ENCODE peak calls at places on chromosomes 4 and X, in eight cellular contexts. One of them, this sample, is unnamed.

GRCh38 chr4:151922811-151923210 is 162.0 kb upstream of the GATB start:
- DNase-seq in pancreas: no peak
- DNase-seq in psoas muscle: no peak
- DNase-seq in astrocyte: no peak
- DNase-seq in naive thymus-derived CD4-positive, alpha-beta T cell: no peak
- DNase-seq in RWPE2: no peak
- DNase-seq in gastrocnemius medialis: no peak
- DNase-seq in tibial artery: no peak
- DNase-seq in this sample: no peak

GRCh38 chr4:185987976-185988627 is 80.9 kb upstream of the TLR3 start:
- DNase-seq in naive thymus-derived CD4-positive, alpha-beta T cell: no peak
- DNase-seq in RWPE2: no peak
- DNase-seq in gastrocnemius medialis: no peak
- DNase-seq in psoas muscle: no peak
- DNase-seq in astrocyte: peak; percentile 12
- DNase-seq in pancreas: no peak
- DNase-seq in tibial artery: no peak
- DNase-seq in this sample: no peak

GRCh38 chr4:123466080-123466785 is 69.6 kb downstream of the SPRY1 start:
- DNase-seq in tibial artery: no peak
- DNase-seq in pancreas: no peak
- DNase-seq in astrocyte: no peak
- DNase-seq in gastrocnemius medialis: no peak
- DNase-seq in RWPE2: no peak
- DNase-seq in naive thymus-derived CD4-positive, alpha-beta T cell: no peak
- DNase-seq in psoas muscle: no peak
- DNase-seq in this sample: no peak

GRCh38 chr4:118350961-118351360 is 1.8 kb downstream of the PRSS12 start:
- DNase-seq in gastrocnemius medialis: no peak
- DNase-seq in pancreas: no peak
- DNase-seq in astrocyte: no peak
- DNase-seq in tibial artery: no peak
- DNase-seq in RWPE2: no peak
- DNase-seq in psoas muscle: no peak
- DNase-seq in naive thymus-derived CD4-positive, alpha-beta T cell: no peak
- DNase-seq in this sample: no peak

GRCh38 chrX:135484636-135485289 is 35.7 kb upstream of the INTS6L start:
- DNase-seq in pancreas: no peak
- DNase-seq in naive thymus-derived CD4-positive, alpha-beta T cell: peak; percentile 34
- DNase-seq in gastrocnemius medialis: no peak
- DNase-seq in astrocyte: peak; percentile 56
- DNase-seq in RWPE2: no peak
- DNase-seq in tibial artery: no peak
- DNase-seq in psoas muscle: no peak
- DNase-seq in this sample: no peak

GRCh38 chr4:109301691-109302365 is 630 bp downstream of the COL25A1 start:
- DNase-seq in naive thymus-derived CD4-positive, alpha-beta T cell: no peak
- DNase-seq in psoas muscle: no peak
- DNase-seq in gastrocnemius medialis: no peak
- DNase-seq in pancreas: no peak
- DNase-seq in tibial artery: no peak
- DNase-seq in RWPE2: no peak
- DNase-seq in astrocyte: no peak
- DNase-seq in this sample: no peak

GRCh38 chr4:105145059-105145912 is 1.4 kb upstream of the TET2 start:
- DNase-seq in astrocyte: no peak
- DNase-seq in naive thymus-derived CD4-positive, alpha-beta T cell: peak; percentile 16
- DNase-seq in tibial artery: no peak
- DNase-seq in psoas muscle: no peak
- DNase-seq in gastrocnemius medialis: no peak
- DNase-seq in RWPE2: no peak
- DNase-seq in pancreas: no peak
- DNase-seq in this sample: no peak

GRCh38 chr4:145882594-145882993 is 56.0 kb downstream of the ZNF827 start:
- DNase-seq in psoas muscle: no peak
- DNase-seq in RWPE2: no peak
- DNase-seq in tibial artery: no peak
- DNase-seq in naive thymus-derived CD4-positive, alpha-beta T cell: no peak
- DNase-seq in gastrocnemius medialis: peak; percentile 48
- DNase-seq in astrocyte: no peak
- DNase-seq in pancreas: no peak
- DNase-seq in this sample: no peak

GRCh38 chr4:46931981-46932380 is 22.9 kb upstream of the COX7B2 start:
- DNase-seq in naive thymus-derived CD4-positive, alpha-beta T cell: no peak
- DNase-seq in tibial artery: no peak
- DNase-seq in gastrocnemius medialis: no peak
- DNase-seq in astrocyte: peak; percentile 30
- DNase-seq in psoas muscle: no peak
- DNase-seq in pancreas: no peak
- DNase-seq in RWPE2: no peak
- DNase-seq in this sample: no peak

GRCh38 chr4:60579335-60579734 is 620.8 kb upstream of the ADGRL3 start:
- DNase-seq in gastrocnemius medialis: no peak
- DNase-seq in psoas muscle: no peak
- DNase-seq in naive thymus-derived CD4-positive, alpha-beta T cell: no peak
- DNase-seq in RWPE2: no peak
- DNase-seq in tibial artery: no peak
- DNase-seq in astrocyte: no peak
- DNase-seq in pancreas: no peak
- DNase-seq in this sample: no peak

GRCh38 chrX:104195489-104196084 is 29.3 kb downstream of the FAM199X start:
- DNase-seq in astrocyte: no peak
- DNase-seq in gastrocnemius medialis: no peak
- DNase-seq in naive thymus-derived CD4-positive, alpha-beta T cell: peak; percentile 34
- DNase-seq in pancreas: no peak
- DNase-seq in RWPE2: no peak
- DNase-seq in psoas muscle: no peak
- DNase-seq in tibial artery: no peak
- DNase-seq in this sample: no peak

GRCh38 chr4:121900132-121900983 is 30.1 kb upstream of the BBS7 start:
- DNase-seq in pancreas: no peak
- DNase-seq in naive thymus-derived CD4-positive, alpha-beta T cell: peak; percentile 53
- DNase-seq in psoas muscle: no peak
- DNase-seq in tibial artery: no peak
- DNase-seq in gastrocnemius medialis: no peak
- DNase-seq in RWPE2: no peak
- DNase-seq in astrocyte: peak; percentile 18
- DNase-seq in this sample: peak; percentile 49

GRCh38 chr4:16116019-16116418 is 32.2 kb upstream of the PROM1 start:
- DNase-seq in astrocyte: no peak
- DNase-seq in pancreas: no peak
- DNase-seq in psoas muscle: no peak
- DNase-seq in RWPE2: no peak
- DNase-seq in gastrocnemius medialis: no peak
- DNase-seq in naive thymus-derived CD4-positive, alpha-beta T cell: no peak
- DNase-seq in tibial artery: no peak
- DNase-seq in this sample: no peak
- H3K4me3 ChIP-seq in astrocyte: no peak overlapping the region
- H3K4me3 ChIP-seq in pancreas: no peak overlapping the region
- H3K4me3 ChIP-seq in psoas muscle: no peak overlapping the region
- H3K4me3 ChIP-seq in RWPE2: no peak overlapping the region
- H3K4me3 ChIP-seq in gastrocnemius medialis: no peak overlapping the region
- H3K4me3 ChIP-seq in naive thymus-derived CD4-positive, alpha-beta T cell: no peak overlapping the region
- H3K4me3 ChIP-seq in tibial artery: no peak overlapping the region
- H3K4me3 ChIP-seq in this sample: no peak overlapping the region

GRCh38 chr4:38011484-38012162 is 51.4 kb downstream of the PTTG2 start:
- DNase-seq in psoas muscle: no peak
- DNase-seq in gastrocnemius medialis: no peak
- DNase-seq in naive thymus-derived CD4-positive, alpha-beta T cell: no peak
- DNase-seq in astrocyte: no peak
- DNase-seq in pancreas: no peak
- DNase-seq in RWPE2: no peak
- DNase-seq in tibial artery: no peak
- DNase-seq in this sample: no peak
- H3K4me1 ChIP-seq in psoas muscle: peaks cover 27% of the 10 kb centered on the region
- H3K4me1 ChIP-seq in gastrocnemius medialis: peaks cover 41% of the 10 kb centered on the region
- H3K4me1 ChIP-seq in naive thymus-derived CD4-positive, alpha-beta T cell: no peaks in the 10 kb centered on the region
- H3K4me1 ChIP-seq in astrocyte: peaks cover 9% of the 10 kb centered on the region
- H3K4me1 ChIP-seq in pancreas: no peaks in the 10 kb centered on the region
- H3K4me1 ChIP-seq in RWPE2: no peaks in the 10 kb centered on the region
- H3K4me1 ChIP-seq in tibial artery: peaks cover 90% of the 10 kb centered on the region
- H3K4me1 ChIP-seq in this sample: no peaks in the 10 kb centered on the region

DNA sequence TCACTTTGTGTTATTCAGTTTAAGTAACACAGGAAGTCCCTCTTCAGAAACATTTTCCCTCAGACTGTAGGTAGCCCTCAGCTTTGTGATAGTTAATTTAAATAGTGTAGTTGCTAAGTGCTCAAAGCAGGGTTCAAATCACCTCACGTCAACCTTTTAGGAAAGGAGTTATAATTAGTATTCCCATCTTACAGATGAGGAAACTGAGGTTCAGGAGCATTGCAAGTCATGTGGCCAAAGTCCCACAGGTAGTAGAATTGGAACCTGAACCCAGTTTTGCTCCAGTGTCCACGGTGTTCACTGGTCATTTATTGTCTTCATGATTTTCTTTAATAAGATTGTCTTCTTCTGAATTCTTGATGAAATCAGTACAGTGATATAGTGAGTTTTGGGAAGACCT is 4.3 kb upstream of the DCHS2 start:
- DNase-seq in astrocyte: no peak
- DNase-seq in pancreas: no peak
- DNase-seq in gastrocnemius medialis: no peak
- DNase-seq in tibial artery: no peak
- DNase-seq in RWPE2: no peak
- DNase-seq in naive thymus-derived CD4-positive, alpha-beta T cell: no peak
- DNase-seq in psoas muscle: no peak
- DNase-seq in this sample: no peak
- H3K27me3 ChIP-seq in astrocyte: peaks cover 32% of the 10 kb centered on the region
- H3K27me3 ChIP-seq in pancreas: no peaks in the 10 kb centered on the region
- H3K27me3 ChIP-seq in gastrocnemius medialis: peaks cover 22% of the 10 kb centered on the region
- H3K27me3 ChIP-seq in tibial artery: peaks cover 41% of the 10 kb centered on the region
- H3K27me3 ChIP-seq in RWPE2: peaks cover 25% of the 10 kb centered on the region
- H3K27me3 ChIP-seq in naive thymus-derived CD4-positive, alpha-beta T cell: no peaks in the 10 kb centered on the region
- H3K27me3 ChIP-seq in psoas muscle: peaks cover 13% of the 10 kb centered on the region
- H3K27me3 ChIP-seq in this sample: peaks cover 6% of the 10 kb centered on the region

DNA sequence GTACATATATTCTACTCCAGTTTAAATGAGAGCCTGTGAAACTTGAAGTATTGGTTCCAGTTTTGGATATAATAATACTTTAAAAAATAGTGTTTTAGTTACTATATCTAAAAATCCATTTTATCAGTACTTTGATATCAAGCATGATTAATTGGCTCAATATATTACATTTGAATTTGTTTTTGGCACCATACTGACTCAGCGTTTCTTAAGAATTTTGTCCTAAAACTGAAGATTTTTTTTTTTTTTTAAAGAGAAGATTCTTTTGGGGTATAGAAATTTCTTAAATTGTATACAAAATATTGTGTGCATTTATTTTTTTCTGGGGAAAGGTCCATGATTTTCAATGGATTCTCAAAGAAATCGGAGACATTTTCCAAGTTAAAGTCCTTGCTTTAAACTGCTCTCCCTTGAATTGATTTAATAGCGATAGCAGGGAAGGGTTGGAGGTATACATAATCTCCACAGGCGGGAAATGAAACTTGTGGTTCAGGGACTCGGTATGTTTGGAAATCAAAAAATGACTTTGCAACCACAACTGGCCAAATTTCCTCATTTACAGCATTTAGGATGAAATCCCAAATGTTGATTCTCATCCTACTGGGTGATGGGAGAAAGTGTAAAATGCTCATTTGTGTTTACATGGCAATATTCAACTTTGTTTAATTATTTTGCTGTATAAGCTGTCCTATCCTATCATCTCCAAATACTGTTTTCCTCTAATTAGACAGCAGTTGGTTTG is 62.3 kb downstream of the TMA16 start:
- DNase-seq in RWPE2: no peak
- DNase-seq in naive thymus-derived CD4-positive, alpha-beta T cell: no peak
- DNase-seq in tibial artery: no peak
- DNase-seq in pancreas: no peak
- DNase-seq in astrocyte: no peak
- DNase-seq in gastrocnemius medialis: no peak
- DNase-seq in psoas muscle: no peak
- DNase-seq in this sample: no peak
- H3K4me3 ChIP-seq in RWPE2: no peak overlapping the region
- H3K4me3 ChIP-seq in naive thymus-derived CD4-positive, alpha-beta T cell: no peak overlapping the region
- H3K4me3 ChIP-seq in tibial artery: no peak overlapping the region
- H3K4me3 ChIP-seq in pancreas: no peak overlapping the region
- H3K4me3 ChIP-seq in astrocyte: no peak overlapping the region
- H3K4me3 ChIP-seq in gastrocnemius medialis: no peak overlapping the region
- H3K4me3 ChIP-seq in psoas muscle: no peak overlapping the region
- H3K4me3 ChIP-seq in this sample: no peak overlapping the region